ENCODE peak calls at places on chromosomes 6 and 20, in six cellular contexts. One of them, this sample, is unnamed.

GRCh38 chr6:40996591-40997247 is 42.3 kb downstream of the UNC5CL start:
- DNase-seq in A549: peak
- DNase-seq in endothelial cell of umbilical vein: peak
- DNase-seq in GM12878: no peak
- DNase-seq in HepG2: peak
- DNase-seq in K562: peak
- DNase-seq in this sample: no peak

GRCh38 chr6:96460052-96460700 is 61.4 kb upstream of the UFL1 start:
- DNase-seq in A549: no peak
- DNase-seq in K562: no peak
- DNase-seq in endothelial cell of umbilical vein: no peak
- DNase-seq in HepG2: no peak
- DNase-seq in GM12878: no peak
- DNase-seq in this sample: no peak

GRCh38 chr6:158571826-158572652 is 12.1 kb downstream of the TMEM181 start:
- DNase-seq in A549: no peak
- DNase-seq in GM12878: no peak
- DNase-seq in HepG2: peak
- DNase-seq in K562: no peak
- DNase-seq in endothelial cell of umbilical vein: no peak
- DNase-seq in this sample: no peak

GRCh38 chr6:109052852-109053251 is 41.8 kb downstream of the SESN1 start:
- DNase-seq in GM12878: no peak
- DNase-seq in K562: no peak
- DNase-seq in A549: no peak
- DNase-seq in HepG2: no peak
- DNase-seq in endothelial cell of umbilical vein: no peak
- DNase-seq in this sample: no peak

GRCh38 chr20:63125893-63126601 is 89.9 kb downstream of the YTHDF1 start:
- DNase-seq in HepG2: no peak
- DNase-seq in GM12878: no peak
- DNase-seq in K562: no peak
- DNase-seq in endothelial cell of umbilical vein: no peak
- DNase-seq in A549: no peak
- DNase-seq in this sample: no peak

GRCh38 chr6:155505560-155505959 is 49.9 kb upstream of the NOX3 start:
- DNase-seq in GM12878: no peak
- DNase-seq in endothelial cell of umbilical vein: no peak
- DNase-seq in HepG2: no peak
- DNase-seq in A549: no peak
- DNase-seq in K562: no peak
- DNase-seq in this sample: no peak

GRCh38 chr20:3645309-3646066 is 17.7 kb downstream of the GFRA4 start:
- DNase-seq in GM12878: no peak
- DNase-seq in A549: no peak
- DNase-seq in HepG2: no peak
- DNase-seq in endothelial cell of umbilical vein: no peak
- DNase-seq in K562: no peak
- DNase-seq in this sample: no peak

GRCh38 chr20:51926670-51927305 is 124.5 kb upstream of the SALL4 start:
- DNase-seq in endothelial cell of umbilical vein: peak
- DNase-seq in HepG2: no peak
- DNase-seq in A549: no peak
- DNase-seq in GM12878: no peak
- DNase-seq in K562: no peak
- DNase-seq in this sample: peak

GRCh38 chr6:30096829-30097228 is 16.1 kb downstream of the TRIM31 start:
- DNase-seq in HepG2: no peak
- DNase-seq in endothelial cell of umbilical vein: no peak
- DNase-seq in K562: no peak
- DNase-seq in A549: no peak
- DNase-seq in GM12878: no peak
- DNase-seq in this sample: no peak

GRCh38 chr6:73710470-73710869 is 14.5 kb downstream of the CD109 start:
- DNase-seq in K562: peak
- DNase-seq in endothelial cell of umbilical vein: peak
- DNase-seq in GM12878: no peak
- DNase-seq in HepG2: peak
- DNase-seq in A549: peak
- DNase-seq in this sample: no peak

GRCh38 chr6:116268589-116269293 is 11.0 kb downstream of the TSPYL1 start:
- DNase-seq in K562: peak
- DNase-seq in A549: peak
- DNase-seq in endothelial cell of umbilical vein: peak
- DNase-seq in HepG2: peak
- DNase-seq in GM12878: no peak
- DNase-seq in this sample: peak

GRCh38 chr6:130848945-130849344 is 21.7 kb downstream of the SMLR1 start:
- DNase-seq in A549: no peak
- DNase-seq in GM12878: no peak
- DNase-seq in HepG2: no peak
- DNase-seq in K562: peak
- DNase-seq in endothelial cell of umbilical vein: no peak
- DNase-seq in this sample: peak

GRCh38 chr6:101011165-101011564 is 130.0 kb upstream of the ASCC3 start:
- DNase-seq in GM12878: peak
- DNase-seq in endothelial cell of umbilical vein: no peak
- DNase-seq in A549: no peak
- DNase-seq in HepG2: no peak
- DNase-seq in K562: no peak
- DNase-seq in this sample: no peak

GRCh38 chr20:23349338-23350006 is 1.1 kb upstream of the NXT1 start:
- DNase-seq in endothelial cell of umbilical vein: no peak
- DNase-seq in GM12878: no peak
- DNase-seq in HepG2: no peak
- DNase-seq in K562: no peak
- DNase-seq in A549: no peak
- DNase-seq in this sample: no peak

GRCh38 chr6:122692175-122692598 is 82.0 kb downstream of the PKIB start:
- DNase-seq in A549: no peak
- DNase-seq in HepG2: no peak
- DNase-seq in endothelial cell of umbilical vein: no peak
- DNase-seq in K562: no peak
- DNase-seq in GM12878: no peak
- DNase-seq in this sample: no peak

GRCh38 chr6:158142789-158143188 is 25.3 kb downstream of the SERAC1 start:
- DNase-seq in K562: no peak
- DNase-seq in HepG2: peak
- DNase-seq in endothelial cell of umbilical vein: peak
- DNase-seq in GM12878: no peak
- DNase-seq in A549: no peak
- DNase-seq in this sample: no peak

GRCh38 chr20:1474817-1475603 is 8.4 kb upstream of the NSFL1C start:
- DNase-seq in HepG2: no peak
- DNase-seq in A549: peak
- DNase-seq in endothelial cell of umbilical vein: no peak
- DNase-seq in GM12878: no peak
- DNase-seq in K562: no peak
- DNase-seq in this sample: peak

GRCh38 chr20:50969416-50969815 is 10.8 kb downstream of the MOCS3 start:
- DNase-seq in GM12878: no peak
- DNase-seq in HepG2: no peak
- DNase-seq in endothelial cell of umbilical vein: no peak
- DNase-seq in K562: no peak
- DNase-seq in A549: no peak
- DNase-seq in this sample: no peak

GRCh38 chr6:5728726-5729434 is 277.8 kb downstream of the NRN1 start:
- DNase-seq in HepG2: no peak
- DNase-seq in GM12878: no peak
- DNase-seq in endothelial cell of umbilical vein: peak
- DNase-seq in A549: no peak
- DNase-seq in K562: no peak
- DNase-seq in this sample: peak

GRCh38 chr20:1757072-1757471 is 99.5 kb upstream of the SIRPG start:
- DNase-seq in GM12878: no peak
- DNase-seq in A549: no peak
- DNase-seq in HepG2: no peak
- DNase-seq in endothelial cell of umbilical vein: no peak
- DNase-seq in K562: no peak
- DNase-seq in this sample: peak

GRCh38 chr6:10099086-10099499 is 315.8 kb downstream of the TFAP2A start:
- DNase-seq in endothelial cell of umbilical vein: no peak
- DNase-seq in K562: peak
- DNase-seq in HepG2: no peak
- DNase-seq in A549: no peak
- DNase-seq in GM12878: no peak
- DNase-seq in this sample: peak

GRCh38 chr20:63028461-63028921 is 21.7 kb upstream of the BHLHE23 start:
- DNase-seq in HepG2: no peak
- DNase-seq in A549: no peak
- DNase-seq in GM12878: no peak
- DNase-seq in K562: no peak
- DNase-seq in endothelial cell of umbilical vein: no peak
- DNase-seq in this sample: no peak

GRCh38 chr20:47546184-47547033 is 44.7 kb downstream of the NCOA3 start:
- DNase-seq in GM12878: no peak
- DNase-seq in HepG2: no peak
- DNase-seq in A549: no peak
- DNase-seq in endothelial cell of umbilical vein: peak
- DNase-seq in K562: no peak
- DNase-seq in this sample: no peak

GRCh38 chr6:70124443-70124842 is 178.4 kb downstream of the COL9A1 start:
- DNase-seq in K562: no peak
- DNase-seq in endothelial cell of umbilical vein: no peak
- DNase-seq in GM12878: no peak
- DNase-seq in A549: no peak
- DNase-seq in HepG2: no peak
- DNase-seq in this sample: no peak

GRCh38 chr6:45961125-45961524 is 54.5 kb downstream of the CLIC5 start:
- DNase-seq in K562: no peak
- DNase-seq in endothelial cell of umbilical vein: no peak
- DNase-seq in GM12878: no peak
- DNase-seq in A549: no peak
- DNase-seq in HepG2: no peak
- DNase-seq in this sample: no peak

GRCh38 chr6:3211681-3212080 is 15.8 kb downstream of the TUBB2B start:
- DNase-seq in endothelial cell of umbilical vein: no peak
- DNase-seq in A549: no peak
- DNase-seq in GM12878: no peak
- DNase-seq in K562: no peak
- DNase-seq in HepG2: no peak
- DNase-seq in this sample: no peak

GRCh38 chr20:50273601-50274491 is 83.2 kb downstream of the CEBPB start:
- DNase-seq in A549: peak
- DNase-seq in HepG2: no peak
- DNase-seq in endothelial cell of umbilical vein: no peak
- DNase-seq in GM12878: no peak
- DNase-seq in K562: no peak
- DNase-seq in this sample: no peak

GRCh38 chr20:59297641-59298040 is 2.8 kb upstream of the EDN3 start:
- DNase-seq in GM12878: no peak
- DNase-seq in A549: no peak
- DNase-seq in K562: no peak
- DNase-seq in HepG2: no peak
- DNase-seq in endothelial cell of umbilical vein: no peak
- DNase-seq in this sample: no peak

GRCh38 chr20:59295531-59295930 is 4.9 kb upstream of the EDN3 start:
- DNase-seq in A549: no peak
- DNase-seq in K562: no peak
- DNase-seq in GM12878: no peak
- DNase-seq in endothelial cell of umbilical vein: no peak
- DNase-seq in HepG2: no peak
- DNase-seq in this sample: no peak

GRCh38 chr20:59301343-59302007 is 1.1 kb downstream of the EDN3 start:
- DNase-seq in A549: no peak
- DNase-seq in endothelial cell of umbilical vein: no peak
- DNase-seq in K562: no peak
- DNase-seq in HepG2: no peak
- DNase-seq in GM12878: no peak
- DNase-seq in this sample: no peak

GRCh38 chr20:59299961-59300340 is 460 bp upstream of the EDN3 start:
- DNase-seq in HepG2: no peak
- DNase-seq in K562: no peak
- DNase-seq in endothelial cell of umbilical vein: no peak
- DNase-seq in GM12878: no peak
- DNase-seq in A549: peak
- DNase-seq in this sample: peak

GRCh38 chr20:59300341-59301081 is at the start of gene EDN3:
- DNase-seq in A549: no peak
- DNase-seq in K562: no peak
- DNase-seq in GM12878: no peak
- DNase-seq in endothelial cell of umbilical vein: no peak
- DNase-seq in HepG2: no peak
- DNase-seq in this sample: no peak
- TF ChIP-seq MYC in A549: no peak
- TF ChIP-seq MYC in K562: no peak
- TF ChIP-seq MYC in GM12878: no peak
- TF ChIP-seq MYC in endothelial cell of umbilical vein: no peak
- TF ChIP-seq MYC in HepG2: no peak
- TF ChIP-seq MYC in this sample: no peak

DNA sequence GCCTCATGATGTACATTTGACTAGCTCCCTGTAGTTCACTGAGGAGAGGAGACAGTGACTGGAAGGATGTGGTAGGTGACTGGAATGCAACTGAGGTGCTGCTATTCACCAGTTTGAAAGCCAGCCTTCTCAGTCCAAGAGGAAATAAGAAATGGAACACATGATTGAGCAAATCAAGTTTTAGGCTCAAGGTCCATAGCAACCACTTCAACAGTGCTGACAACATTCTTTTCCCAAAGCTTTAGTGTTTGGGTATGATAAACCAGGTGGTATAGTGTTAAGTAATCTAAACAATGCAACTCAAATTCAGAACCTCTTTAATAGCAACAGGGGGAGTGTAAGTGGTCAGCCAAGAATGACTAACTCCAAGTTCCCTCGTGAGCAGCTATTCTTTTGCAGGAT is 9.2 kb downstream of the ZHX3 start:
- DNase-seq in GM12878: no peak
- DNase-seq in A549: no peak
- DNase-seq in HepG2: peak
- DNase-seq in endothelial cell of umbilical vein: peak
- DNase-seq in K562: no peak
- DNase-seq in this sample: peak
- TF ChIP-seq POLR2A in GM12878: no peak
- TF ChIP-seq POLR2A in A549: no peak
- TF ChIP-seq POLR2A in HepG2: no peak
- TF ChIP-seq POLR2A in endothelial cell of umbilical vein: no peak
- TF ChIP-seq POLR2A in K562: no peak
- TF ChIP-seq POLR2A in this sample: no peak

GRCh38 chr6:27651371-27651732 is 178.4 kb upstream of the ZNF184 start:
- DNase-seq in HepG2: no peak
- DNase-seq in GM12878: no peak
- DNase-seq in endothelial cell of umbilical vein: no peak
- DNase-seq in K562: peak
- DNase-seq in A549: peak
- DNase-seq in this sample: no peak
- H3K4me3 ChIP-seq in HepG2: peak
- H3K4me3 ChIP-seq in GM12878: peak
- H3K4me3 ChIP-seq in endothelial cell of umbilical vein: no peak
- H3K4me3 ChIP-seq in K562: peak
- H3K4me3 ChIP-seq in A549: peak
- H3K4me3 ChIP-seq in this sample: no peak

DNA sequence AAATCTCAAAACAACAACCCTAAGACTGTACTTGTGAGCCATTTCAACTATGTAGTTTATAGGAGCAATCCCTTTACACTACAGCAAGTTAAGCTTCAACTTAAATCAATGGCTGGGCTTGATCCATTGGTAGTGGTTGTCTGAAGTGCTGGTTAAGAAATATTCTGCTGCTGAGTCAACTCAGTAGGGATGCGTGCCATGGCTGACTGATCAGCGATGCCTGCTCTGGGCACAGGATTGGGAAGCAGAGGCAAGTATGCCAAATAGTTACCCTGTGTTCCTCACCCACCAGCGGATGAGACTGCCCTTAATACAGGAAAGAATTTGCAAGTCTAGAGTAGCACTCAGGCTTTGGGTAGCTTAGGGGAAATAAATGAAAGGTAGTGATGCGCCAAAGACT is 41.5 kb downstream of the GCM1 start:
- DNase-seq in HepG2: no peak
- DNase-seq in K562: no peak
- DNase-seq in endothelial cell of umbilical vein: no peak
- DNase-seq in GM12878: no peak
- DNase-seq in A549: no peak
- DNase-seq in this sample: no peak
- TF ChIP-seq MYC in HepG2: no peak
- TF ChIP-seq MYC in K562: no peak
- TF ChIP-seq MYC in endothelial cell of umbilical vein: no peak
- TF ChIP-seq MYC in GM12878: no peak
- TF ChIP-seq MYC in A549: no peak
- TF ChIP-seq MYC in this sample: no peak

This sample was measured in NB4.